ENCODE peak calls at places on chromosomes 16 and 17, in eight cellular contexts. D, G, U, R, Y, H, C and B are unnamed samples.

GRCh38 chr17:30235386-30236296 is at the start of gene SLC6A4:
- DNase-seq in D (peak; percentile 86), G (no peak), U (peak; percentile 28), R (no peak), Y (no peak), H (no peak), C (no peak), B (no peak)

GRCh38 chr17:63523256-63523869 is at the start of gene KCNH6:
- DNase-seq in D (peak; percentile 83), G (no peak), U (no peak), R (no peak), Y (no peak), H (no peak), C (no peak), B (no peak)

GRCh38 chr17:28514571-28515002 is 8.4 kb downstream of the FOXN1 start:
- DNase-seq in D (no peak), G (no peak), U (no peak), R (no peak), Y (no peak), H (no peak), C (no peak), B (no peak)

GRCh38 chr17:49972486-49973270 is 3.7 kb downstream of the DLX4 start:
- DNase-seq in D (peak; percentile 83), G (no peak), U (no peak), R (no peak), Y (no peak), H (no peak), C (no peak), B (no peak)

GRCh38 chr17:82019905-82020873 is 2.5 kb downstream of the CENPX start:
- DNase-seq in D (peak; percentile 96), G (peak; percentile 67), U (peak; percentile 72), R (no peak), Y (peak; percentile 49), H (peak; percentile 78), C (peak; percentile 28), B (no peak)

GRCh38 chr16:19393226-19394074 is 24.2 kb upstream of the TMC5 start:
- DNase-seq in D (no peak), G (no peak), U (peak; percentile 77), R (peak; percentile 36), Y (no peak), H (no peak), C (no peak), B (peak; percentile 7)

GRCh38 chr17:73902416-73903181 is 258.4 kb upstream of the SDK2 start:
- DNase-seq in D (peak; percentile 77), G (no peak), U (no peak), R (no peak), Y (no peak), H (no peak), C (no peak), B (no peak)

GRCh38 chr17:74777884-74778490 is 1.8 kb upstream of the NAT9 start:
- DNase-seq in D (no peak), G (no peak), U (no peak), R (no peak), Y (no peak), H (no peak), C (no peak), B (no peak)

GRCh38 chr17:40373999-40374398 is 9.5 kb upstream of the GJD3 start:
- DNase-seq in D (no peak), G (no peak), U (no peak), R (no peak), Y (no peak), H (no peak), C (no peak), B (no peak)

GRCh38 chr17:38352245-38353083 is 820 bp downstream of the SOCS7 start:
- DNase-seq in D (peak; percentile 69), G (peak; percentile 21), U (no peak), R (no peak), Y (no peak), H (peak; percentile 23), C (no peak), B (no peak)

GRCh38 chr16:10181196-10182162 is 749 bp downstream of the GRIN2A start:
- DNase-seq in D (peak; percentile 94), G (peak; percentile 4), U (peak; percentile 75), R (no peak), Y (no peak), H (peak; percentile 78), C (peak; percentile 56), B (no peak)